ENCODE peak calls at places on chromosomes 4 and X, in four cellular contexts. H is K562, S is GM12878, E is HCT116. O is an unnamed sample. For H3K9me3, the result is how much of the 10 kb centered on the place peaks cover.

GRCh38 chrX:129653985-129654651 is 638 bp downstream of the APLN start:
- DNase-seq in S (no peak), E (no peak), H (no peak), O (no peak)

GRCh38 chr4:16597829-16598228 is 300.6 kb downstream of the LDB2 start:
- DNase-seq in E (no peak), S (no peak), H (no peak), O (no peak)

GRCh38 chr4:72557021-72557420 is 12.0 kb downstream of the ADAMTS3 start:
- DNase-seq in E (no peak), S (no peak), H (no peak), O (no peak)

GRCh38 chr4:177235026-177235425 is 74.6 kb upstream of the NEIL3 start:
- DNase-seq in H (no peak), S (no peak), E (no peak), O (no peak)

GRCh38 chr4:75643651-75644050 is 13.3 kb upstream of the CDKL2 start:
- DNase-seq in S (no peak), H (no peak), E (no peak), O (no peak)

GRCh38 chrX:7147431-7147977 is at the start of gene STS:
- DNase-seq in H (peak), S (no peak), E (no peak), O (no peak)

GRCh38 chr4:44563496-44563895 is 87.9 kb downstream of the YIPF7 start:
- DNase-seq in H (no peak), S (no peak), E (no peak), O (no peak)

GRCh38 chr4:1211371-1211770 is 37.6 kb downstream of the CTBP1 start:
- DNase-seq in E (no peak), H (no peak), S (no peak), O (no peak)

GRCh38 chr4:175805863-175806262 is 6.2 kb downstream of the GPM6A start:
- DNase-seq in S (no peak), E (no peak), H (no peak), O (no peak)

GRCh38 chrX:45847966-45848365 is 647.3 kb upstream of the DIPK2B start:
- DNase-seq in S (no peak), E (no peak), H (no peak), O (no peak)

GRCh38 chr4:100841911-100842310 is 324.1 kb upstream of the EMCN start:
- DNase-seq in E (no peak), H (no peak), S (no peak), O (no peak)

GRCh38 chr4:3369781-3370660 is 71.7 kb upstream of the HGFAC start:
- DNase-seq in H (no peak), S (no peak), E (no peak), O (no peak)

GRCh38 chr4:52721968-52722814 is 29.0 kb downstream of the ERVMER34-1 start:
- DNase-seq in S (peak), H (peak), E (peak), O (peak)

GRCh38 chrX:48617542-48618340 is 20.4 kb downstream of the WDR13 start:
- DNase-seq in S (no peak), E (no peak), H (peak), O (no peak)

GRCh38 chr4:169404959-169405358 is 134.2 kb upstream of the SH3RF1 start:
- DNase-seq in H (no peak), E (no peak), S (no peak), O (no peak)

GRCh38 chrX:131068945-131069719 is 11.0 kb downstream of the ARHGAP36 start:
- DNase-seq in E (peak), S (no peak), H (peak), O (no peak)

GRCh38 chrX:131066237-131066636 is 8.1 kb downstream of the ARHGAP36 start:
- DNase-seq in H (no peak), S (no peak), E (no peak), O (no peak)

GRCh38 chrX:131063613-131064012 is 5.5 kb downstream of the ARHGAP36 start:
- DNase-seq in E (no peak), H (no peak), S (no peak), O (no peak)

GRCh38 chrX:131067216-131067615 is 9.1 kb downstream of the ARHGAP36 start:
- DNase-seq in E (no peak), S (no peak), H (no peak), O (no peak)

DNA sequence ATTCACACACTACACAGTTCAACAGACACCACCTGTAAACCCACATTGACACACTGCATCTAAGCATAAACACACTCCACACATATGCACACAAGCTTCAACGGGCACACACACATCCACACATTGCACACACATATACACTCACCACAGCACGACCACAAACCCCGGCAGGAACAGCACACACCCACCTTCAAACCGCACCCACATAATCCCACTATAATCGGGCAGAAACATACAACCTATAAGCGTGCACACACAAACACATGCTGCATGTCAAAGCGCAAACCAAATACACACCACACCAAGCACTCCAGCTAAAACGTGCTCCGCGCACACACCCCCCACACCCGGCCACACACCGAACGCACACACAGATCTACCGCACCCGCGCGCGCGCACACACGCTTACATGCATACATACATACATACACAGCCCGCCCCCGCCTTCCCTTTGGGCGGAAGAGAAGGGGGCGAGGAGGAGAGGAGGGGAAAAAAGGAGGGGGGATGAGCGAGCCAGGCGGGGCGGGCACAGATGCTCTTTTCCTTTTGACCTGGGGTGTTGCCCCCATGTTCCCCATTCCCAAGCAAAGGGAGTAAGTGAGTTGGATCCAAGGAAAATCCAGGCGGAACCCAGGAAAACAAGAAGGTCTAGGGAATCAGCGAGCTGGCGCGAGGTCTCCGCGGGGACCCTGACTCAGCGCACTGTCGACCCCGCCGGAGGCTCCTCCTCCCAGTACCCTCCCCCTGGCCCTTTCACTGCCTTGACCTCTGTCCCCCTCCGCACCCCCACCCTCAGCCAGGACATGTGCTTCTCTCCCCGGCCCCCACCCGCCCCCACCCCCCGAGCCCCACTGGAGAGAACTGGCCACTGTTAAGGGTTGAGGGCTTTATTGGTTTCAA is 9.9 kb downstream of the ARHGAP36 start:
- DNase-seq in E (no peak), S (no peak), H (no peak), O (no peak)
- H3K4me2 ChIP-seq in E (no peak), S (no peak), H (no peak), O (no peak)

GRCh38 chrX:10397349-10397748 is 223.0 kb downstream of the MID1 start:
- DNase-seq in E (no peak), H (no peak), S (no peak), O (no peak)

GRCh38 chrX:10395179-10395578 is 225.2 kb downstream of the MID1 start:
- DNase-seq in S (no peak), E (no peak), H (no peak), O (no peak)

GRCh38 chrX:10393899-10394298 is 226.5 kb downstream of the MID1 start:
- DNase-seq in S (no peak), E (no peak), H (no peak), O (no peak)

GRCh38 chrX:10393241-10393640 is 227.1 kb downstream of the MID1 start:
- DNase-seq in E (no peak), S (no peak), H (no peak), O (no peak)

GRCh38 chrX:10395643-10396042 is 224.7 kb downstream of the MID1 start:
- DNase-seq in E (no peak), H (no peak), S (no peak), O (no peak)
- H3K9me3 ChIP-seq in E (under half), H (under half), S (under half), O (under half)

DNA sequence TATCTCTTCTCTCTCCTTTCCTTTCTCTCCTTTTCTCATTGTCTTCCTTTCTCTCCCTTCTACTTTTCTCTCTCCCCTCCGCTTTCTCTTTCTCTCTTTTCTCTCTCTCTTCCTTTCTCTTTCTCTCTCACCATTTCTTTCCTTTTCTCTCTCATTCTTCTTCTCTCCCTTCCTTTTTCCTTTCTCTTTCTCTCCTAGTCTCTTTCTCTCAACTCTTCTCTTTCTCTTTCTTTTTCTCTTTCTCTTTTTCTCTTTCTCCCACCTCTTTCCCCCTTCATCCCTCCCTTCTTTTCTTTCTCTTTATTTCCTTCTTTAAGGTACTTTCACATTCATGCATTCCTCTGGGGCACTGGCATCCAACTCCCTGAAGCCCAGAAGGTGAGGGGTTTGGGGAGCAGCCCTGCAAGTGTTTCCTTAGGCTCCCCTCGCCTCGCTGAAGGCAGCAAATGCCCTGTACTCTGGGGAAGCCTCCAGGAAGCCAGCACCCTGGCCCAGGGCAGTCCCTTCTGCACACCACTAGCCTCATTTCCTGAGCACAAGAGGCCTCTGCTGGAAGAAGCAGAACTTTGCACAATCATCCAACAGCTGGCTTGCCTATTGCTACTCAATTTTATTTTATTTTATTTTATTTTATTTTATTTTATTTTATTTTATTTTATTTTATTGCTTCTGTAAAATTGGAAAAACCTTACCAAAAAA is 124.2 kb downstream of the NFKB1 start:
- DNase-seq in S (no peak), E (no peak), H (peak), O (no peak)
- TF ChIP-seq CTCF in S (peak), E (peak), H (peak), O (peak)

GRCh38 chr4:143357161-143357845 is 20.6 kb downstream of the GAB1 start:
- DNase-seq in E (no peak), H (no peak), S (no peak), O (peak)
- H3K4me2 ChIP-seq in E (no peak), H (no peak), S (peak), O (peak)

GRCh38 chrX:155873203-155873602 is 7.9 kb upstream of the VAMP7 start:
- DNase-seq in S (no peak), H (no peak), E (no peak), O (no peak)

GRCh38 chrX:155876704-155877103 is 4.4 kb upstream of the VAMP7 start:
- DNase-seq in E (no peak), H (no peak), S (no peak), O (no peak)

GRCh38 chrX:155880586-155881157 is 473 bp upstream of the VAMP7 start:
- DNase-seq in E (no peak), H (peak), S (no peak), O (no peak)

GRCh38 chrX:155874571-155875244 is 6.4 kb upstream of the VAMP7 start:
- DNase-seq in S (no peak), E (no peak), H (peak), O (no peak)

GRCh38 chrX:155877288-155877687 is 3.9 kb upstream of the VAMP7 start:
- DNase-seq in H (no peak), E (no peak), S (no peak), O (no peak)
- H3K9me3 ChIP-seq in H (under half), E (under half), S (under half), O (under half)